ENCODE peak calls at places on chromosomes 16 and 17, in six cellular contexts. T is breast epithelium, X is astrocyte of the cerebellum, O is cardiac muscle cell, D is spleen, L is WERI-Rb-1. S is an unnamed sample.

GRCh38 chr17:31458829-31459228 is 67.4 kb downstream of the RAB11FIP4 start:
- DNase-seq in X (no peak), O (no peak), L (no peak), D (no peak), T (no peak), S (no peak)

GRCh38 chr16:85018529-85019236 is 7.3 kb upstream of the ZDHHC7 start:
- DNase-seq in O (no peak), T (no peak), D (no peak), X (no peak), L (no peak), S (no peak)

GRCh38 chr17:1931759-1932579 is 93.2 kb downstream of the RTN4RL1 start:
- DNase-seq in X (peak), L (no peak), T (peak), D (no peak), O (peak), S (no peak)

GRCh38 chr17:40963838-40964237 is 2.9 kb downstream of the KRT39 start:
- DNase-seq in D (no peak), T (no peak), X (no peak), L (no peak), O (no peak), S (peak)

GRCh38 chr17:4769628-4770027 is 2.1 kb upstream of the TM4SF5 start:
- DNase-seq in T (no peak), L (no peak), D (no peak), O (no peak), X (no peak), S (no peak)

GRCh38 chr17:42553866-42554249 is 1.1 kb downstream of the HSD17B1 start:
- DNase-seq in O (no peak), D (peak), T (no peak), X (no peak), L (no peak), S (no peak)

GRCh38 chr16:10090816-10091215 is 91.4 kb downstream of the GRIN2A start:
- DNase-seq in T (no peak), D (no peak), X (peak), O (no peak), L (no peak), S (no peak)

GRCh38 chr16:11528053-11528452 is 58.7 kb downstream of the LITAF start:
- DNase-seq in D (no peak), T (no peak), X (no peak), L (no peak), O (no peak), S (no peak)

GRCh38 chr16:74107795-74108610 is 188.6 kb upstream of the PSMD7 start:
- DNase-seq in T (no peak), O (peak), L (peak), X (no peak), D (no peak), S (peak)

GRCh38 chr17:20073056-20073979 is 64.2 kb downstream of the SPECC1 start:
- DNase-seq in O (no peak), X (no peak), T (no peak), L (no peak), D (peak), S (peak)

GRCh38 chr17:38579934-38580333 is 25.8 kb downstream of the SRCIN1 start:
- DNase-seq in X (no peak), D (no peak), L (peak), O (peak), T (no peak), S (no peak)

GRCh38 chr17:42706732-42707131 is 24.4 kb downstream of the CNTNAP1 start:
- DNase-seq in L (no peak), T (no peak), D (no peak), X (no peak), O (no peak), S (peak)

GRCh38 chr17:70144260-70144846 is 25.0 kb upstream of the KCNJ2 start:
- DNase-seq in D (no peak), O (peak), X (peak), L (no peak), T (no peak), S (peak)

GRCh38 chr16:57862698-57863433 is 60.6 kb upstream of the KIFC3 start:
- DNase-seq in T (no peak), X (no peak), O (peak), D (no peak), L (no peak), S (no peak)

GRCh38 chr17:63279498-63280230 is 166.4 kb downstream of the CYB561 start:
- DNase-seq in T (no peak), X (no peak), D (no peak), O (no peak), L (no peak), S (no peak)

GRCh38 chr16:2058901-2059300 is 11.1 kb downstream of the TSC2 start:
- DNase-seq in D (no peak), T (no peak), O (no peak), X (no peak), L (no peak), S (no peak)

GRCh38 chr17:29407856-29408255 is 17.7 kb downstream of the TAOK1 start:
- DNase-seq in X (no peak), D (no peak), T (no peak), L (no peak), O (no peak), S (no peak)

GRCh38 chr16:76038097-76038496 is 239.1 kb upstream of the CNTNAP4 start:
- DNase-seq in D (no peak), L (no peak), O (no peak), T (no peak), X (no peak), S (no peak)

GRCh38 chr16:12348733-12349704 is 372.5 kb downstream of the SNX29 start:
- DNase-seq in T (no peak), X (no peak), O (no peak), D (no peak), L (no peak), S (no peak)

GRCh38 chr17:78739331-78739853 is 42.7 kb downstream of the CYTH1 start:
- DNase-seq in L (no peak), X (peak), O (no peak), T (no peak), D (peak), S (peak)

DNA sequence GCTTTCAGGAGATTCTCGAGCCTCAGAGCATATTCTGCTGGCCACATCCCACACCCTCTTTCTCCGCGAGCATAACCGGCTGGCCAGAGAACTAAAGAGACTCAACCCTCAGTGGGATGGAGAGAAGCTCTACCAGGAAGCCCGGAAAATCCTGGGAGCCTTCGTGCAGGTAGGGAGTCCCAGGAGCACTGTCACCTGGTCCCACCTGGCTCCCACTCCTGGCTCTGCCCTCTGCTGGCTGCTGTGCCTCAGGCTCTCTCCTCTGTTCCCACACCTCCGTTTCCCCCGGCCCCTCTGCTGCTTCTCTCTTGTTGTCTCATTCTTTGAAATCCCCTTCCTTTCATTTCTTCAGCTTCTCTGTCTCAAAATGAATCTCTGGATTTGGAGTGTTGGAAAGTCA is 16.4 kb downstream of the LPO start:
- DNase-seq in L (peak), O (no peak), T (no peak), X (no peak), D (peak), S (no peak)
- TF ChIP-seq CTCF in L (peak), O (no peak), T (no peak), X (no peak), D (no peak), S (no peak)

GRCh38 chr16:86618431-86619262 is 40.3 kb downstream of the FOXL1 start:
- DNase-seq in T (no peak), O (no peak), D (no peak), X (no peak), L (no peak), S (no peak)
- H3K4me3 ChIP-seq in T (peak), O (no peak), D (no peak), X (no peak), L (no peak), S (no peak)

GRCh38 chr17:8955560-8955959 is 9.9 kb downstream of the PIK3R5 start:
- DNase-seq in O (no peak), T (no peak), L (no peak), X (no peak), D (peak), S (no peak)

GRCh38 chr17:8955021-8955420 is 10.5 kb downstream of the PIK3R5 start:
- DNase-seq in X (no peak), T (no peak), D (peak), O (no peak), L (no peak), S (no peak)

GRCh38 chr17:8956521-8956920 is 9.0 kb downstream of the PIK3R5 start:
- DNase-seq in O (no peak), T (no peak), X (no peak), L (no peak), D (no peak), S (peak)

GRCh38 chr17:8959312-8959918 is 6.1 kb downstream of the PIK3R5 start:
- DNase-seq in X (no peak), O (no peak), T (no peak), D (no peak), L (no peak), S (no peak)

DNA sequence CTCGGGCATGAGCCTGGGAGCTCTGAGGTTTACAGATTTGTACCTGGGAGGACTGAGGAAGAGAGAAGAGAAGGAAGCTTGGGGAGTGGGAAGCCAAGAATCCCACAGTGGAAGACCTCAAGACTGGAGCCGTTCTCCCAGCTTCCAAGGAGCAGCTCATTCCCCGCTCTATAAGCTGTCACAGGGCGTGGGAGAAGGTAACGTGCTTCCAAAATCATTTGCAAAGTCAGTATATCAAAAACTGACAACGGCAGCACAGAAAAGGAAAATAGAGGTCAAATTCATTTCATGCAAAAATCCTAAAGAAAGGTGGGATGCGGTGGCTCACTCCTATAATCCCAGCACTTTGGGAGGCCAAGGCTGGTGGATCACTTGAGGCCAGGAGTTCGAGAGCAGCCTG is 7.8 kb downstream of the PIK3R5 start:
- DNase-seq in T (no peak), L (no peak), D (peak), X (no peak), O (no peak), S (no peak)
- TF ChIP-seq CTCF in T (no peak), L (no peak), D (no peak), X (no peak), O (no peak), S (no peak)

GRCh38 chr16:30715777-30716445 is 16.9 kb downstream of the SRCAP start:
- DNase-seq in D (peak), L (no peak), O (no peak), X (no peak), T (no peak), S (peak)
- H3K4me3 ChIP-seq in D (no peak), L (no peak), O (no peak), X (no peak), T (no peak), S (no peak)

GRCh38 chr16:6446370-6446769 is 886.3 kb upstream of the RBFOX1 start:
- DNase-seq in X (no peak), D (no peak), T (no peak), O (no peak), L (peak), S (no peak)
- TF ChIP-seq CTCF in X (no peak), D (no peak), T (no peak), O (no peak), L (no peak), S (no peak)

GRCh38 chr16:3948378-3948995 is 68.0 kb upstream of the CREBBP start:
- DNase-seq in L (no peak), X (no peak), T (peak), O (no peak), D (no peak), S (no peak)
- H3K4me3 ChIP-seq in L (no peak), X (no peak), T (no peak), O (no peak), D (no peak), S (no peak)

GRCh38 chr16:68064791-68065365 is 20.3 kb upstream of the NFATC3 start:
- DNase-seq in D (peak), X (peak), L (peak), T (no peak), O (peak), S (peak)
- TF ChIP-seq CTCF in D (peak), X (peak), L (peak), T (peak), O (peak), S (peak)

DNA sequence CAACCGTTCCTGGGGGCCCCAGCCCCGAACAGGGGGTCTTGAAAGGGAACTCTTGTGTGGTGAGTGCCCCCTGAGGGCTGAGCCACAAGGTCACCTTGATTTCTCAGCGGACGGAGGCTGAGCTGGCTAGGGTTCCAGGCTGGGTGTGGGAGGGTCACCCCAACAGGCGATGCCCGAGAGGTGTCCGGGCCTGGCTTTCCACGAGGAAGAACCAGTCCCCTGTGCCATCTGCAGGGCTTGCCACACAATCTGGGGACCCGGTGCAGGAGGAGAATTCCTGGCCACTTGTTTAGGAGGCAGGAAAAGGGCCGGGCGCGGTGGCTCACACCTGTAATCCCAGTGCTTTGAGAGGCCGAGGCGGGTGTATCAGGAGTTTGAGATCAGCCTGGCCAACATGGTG is 16.8 kb upstream of the SLC38A10 start:
- DNase-seq in X (no peak), D (no peak), O (no peak), T (no peak), L (no peak), S (no peak)
- H3K4me3 ChIP-seq in X (no peak), D (no peak), O (no peak), T (no peak), L (no peak), S (no peak)

GRCh38 chr17:33779399-33779697 is 475.7 kb upstream of the CCL2 start:
- DNase-seq in L (no peak), T (no peak), X (no peak), D (no peak), O (no peak), S (no peak)

GRCh38 chr17:33777674-33778073 is 477.4 kb upstream of the CCL2 start:
- DNase-seq in D (no peak), X (no peak), L (no peak), T (no peak), O (no peak), S (no peak)

GRCh38 chr17:33776903-33777302 is 478.2 kb upstream of the CCL2 start:
- DNase-seq in D (no peak), T (no peak), L (no peak), X (no peak), O (no peak), S (no peak)

GRCh38 chr17:33778505-33779398 is 476.3 kb upstream of the CCL2 start:
- DNase-seq in L (peak), T (no peak), D (no peak), X (peak), O (peak), S (peak)
- TF ChIP-seq CTCF in L (peak), T (peak), D (peak), X (peak), O (peak), S (peak)

GRCh38 chr17:58323420-58324408 is 4.9 kb downstream of the TSPOAP1 start:
- DNase-seq in D (peak), O (peak), X (no peak), L (no peak), T (no peak), S (no peak)
- H3K4me3 ChIP-seq in D (peak), O (peak), X (peak), L (peak), T (peak), S (no peak)

S was measured in GM12865.